ENCODE peak calls at places on chromosomes 3 and 15, in seven cellular contexts. J, E, T, Z, F, C and W are unnamed samples.

GRCh38 chr3:59425942-59426341 is 376.1 kb upstream of the CFAP20DC start:
- DNase-seq in J (peak), E (no peak), T (no peak), Z (no peak), F (no peak), C (no peak), W (no peak)

GRCh38 chr3:194808709-194809108 is 123.0 kb downstream of the FAM43A start:
- DNase-seq in J (no peak), E (no peak), T (no peak), Z (no peak), F (no peak), C (no peak), W (peak)

GRCh38 chr3:194327414-194328079 is 23.6 kb downstream of the CPN2 start:
- DNase-seq in J (no peak), E (no peak), T (no peak), Z (no peak), F (no peak), C (no peak), W (no peak)

GRCh38 chr15:43370310-43370974 is 401 bp downstream of the ZSCAN29 start:
- DNase-seq in J (no peak), E (peak), T (peak), Z (peak), F (peak), C (no peak), W (peak)

GRCh38 chr15:66188464-66188863 is 65.1 kb downstream of the MEGF11 start:
- DNase-seq in J (no peak), E (no peak), T (no peak), Z (no peak), F (no peak), C (no peak), W (no peak)

GRCh38 chr3:43707998-43708397 is 17.3 kb downstream of the ABHD5 start:
- DNase-seq in J (no peak), E (no peak), T (peak), Z (no peak), F (no peak), C (no peak), W (peak)

GRCh38 chr3:88005066-88005465 is 53.7 kb downstream of the CGGBP1 start:
- DNase-seq in J (peak), E (no peak), T (peak), Z (peak), F (no peak), C (no peak), W (peak)

GRCh38 chr15:60928210-60928609 is 300.9 kb downstream of the RORA start:
- DNase-seq in J (no peak), E (no peak), T (no peak), Z (no peak), F (no peak), C (no peak), W (no peak)

GRCh38 chr3:37683321-37683720 is 178.4 kb upstream of the CTDSPL start:
- DNase-seq in J (no peak), E (no peak), T (no peak), Z (no peak), F (no peak), C (no peak), W (no peak)

GRCh38 chr3:24156466-24156865 is 211.4 kb downstream of the NR1D2 start:
- DNase-seq in J (no peak), E (no peak), T (peak), Z (peak), F (no peak), C (no peak), W (peak)

GRCh38 chr3:28114893-28115292 is 126.5 kb upstream of the CMC1 start:
- DNase-seq in J (no peak), E (no peak), T (no peak), Z (no peak), F (no peak), C (no peak), W (no peak)

GRCh38 chr3:86175593-86175992 is 815.4 kb downstream of the VGLL3 start:
- DNase-seq in J (no peak), E (no peak), T (no peak), Z (no peak), F (no peak), C (no peak), W (no peak)

GRCh38 chr15:62138124-62138523 is 27.0 kb downstream of the C2CD4B start:
- DNase-seq in J (no peak), E (no peak), T (no peak), Z (no peak), F (no peak), C (no peak), W (peak)

GRCh38 chr15:71600237-71600636 is 210.1 kb upstream of the NR2E3 start:
- DNase-seq in J (no peak), E (no peak), T (no peak), Z (no peak), F (no peak), C (no peak), W (no peak)

GRCh38 chr3:146164951-146165350 is 4.0 kb upstream of the PLOD2 start:
- DNase-seq in J (no peak), E (no peak), T (no peak), Z (no peak), F (no peak), C (no peak), W (no peak)

GRCh38 chr15:38163651-38164050 is 89.0 kb upstream of the SPRED1 start:
- DNase-seq in J (no peak), E (no peak), T (no peak), Z (no peak), F (no peak), C (no peak), W (no peak)

GRCh38 chr3:73203633-73204032 is 142.2 kb downstream of the EBLN2 start:
- DNase-seq in J (no peak), E (no peak), T (no peak), Z (no peak), F (no peak), C (no peak), W (no peak)

GRCh38 chr15:48800811-48801460 is 9.9 kb downstream of the CEP152 start:
- DNase-seq in J (peak), E (no peak), T (peak), Z (peak), F (no peak), C (no peak), W (peak)

GRCh38 chr3:6608843-6609242 is 252.1 kb upstream of the GRM7 start:
- DNase-seq in J (no peak), E (no peak), T (no peak), Z (peak), F (no peak), C (no peak), W (no peak)

GRCh38 chr3:13818919-13819318 is 61.0 kb downstream of the WNT7A start:
- DNase-seq in J (no peak), E (no peak), T (no peak), Z (peak), F (no peak), C (no peak), W (no peak)

GRCh38 chr15:40603935-40604334 is 9.9 kb downstream of the KNL1 start:
- DNase-seq in J (no peak), E (no peak), T (no peak), Z (no peak), F (no peak), C (no peak), W (no peak)

GRCh38 chr15:101449471-101450425 is 39.8 kb downstream of the PCSK6 start:
- DNase-seq in J (no peak), E (peak), T (no peak), Z (no peak), F (no peak), C (no peak), W (no peak)

GRCh38 chr15:27776501-27776900 is 322.6 kb downstream of the OCA2 start:
- DNase-seq in J (no peak), E (no peak), T (no peak), Z (no peak), F (no peak), C (no peak), W (no peak)

GRCh38 chr15:92079047-92079446 is 225.5 kb downstream of the SLCO3A1 start:
- DNase-seq in J (no peak), E (no peak), T (peak), Z (peak), F (no peak), C (no peak), W (peak)

GRCh38 chr3:72347819-72348319 is 500.4 kb downstream of the SHQ1 start:
- DNase-seq in J (no peak), E (peak), T (peak), Z (no peak), F (peak), C (no peak), W (no peak)

GRCh38 chr3:168989396-168989795 is 674.1 kb downstream of the MECOM start:
- DNase-seq in J (no peak), E (no peak), T (no peak), Z (no peak), F (no peak), C (no peak), W (peak)

GRCh38 chr15:84658080-84658787 is at the start of gene NMB:
- DNase-seq in J (peak), E (peak), T (peak), Z (no peak), F (peak), C (peak), W (peak)

GRCh38 chr3:85670626-85671025 is 711.8 kb downstream of the CADM2 start:
- DNase-seq in J (no peak), E (no peak), T (no peak), Z (no peak), F (no peak), C (no peak), W (no peak)

GRCh38 chr15:58285212-58285920 is 146.4 kb upstream of the LIPC start:
- DNase-seq in J (no peak), E (no peak), T (no peak), Z (no peak), F (no peak), C (no peak), W (no peak)

GRCh38 chr3:56923546-56924224 is 121.9 kb upstream of the ARHGEF3 start:
- DNase-seq in J (no peak), E (no peak), T (no peak), Z (peak), F (no peak), C (no peak), W (peak)

GRCh38 chr3:159356606-159357005 is 554.8 kb downstream of the MFSD1 start:
- DNase-seq in J (no peak), E (no peak), T (no peak), Z (no peak), F (no peak), C (no peak), W (no peak)

GRCh38 chr15:57607570-57608000 is 15.9 kb downstream of the MYZAP start:
- DNase-seq in J (no peak), E (peak), T (peak), Z (no peak), F (peak), C (no peak), W (peak)

GRCh38 chr3:196837819-196838420 is 29.8 kb upstream of the SENP5 start:
- DNase-seq in J (peak), E (no peak), T (peak), Z (peak), F (peak), C (peak), W (peak)

GRCh38 chr15:42929449-42929848 is 8.9 kb upstream of the TTBK2 start:
- DNase-seq in J (no peak), E (no peak), T (no peak), Z (no peak), F (no peak), C (no peak), W (no peak)

GRCh38 chr3:104909188-104909587 is 457.5 kb upstream of the ALCAM start:
- DNase-seq in J (no peak), E (no peak), T (no peak), Z (no peak), F (no peak), C (no peak), W (peak)

GRCh38 chr15:81000144-81000625 is 538 bp upstream of the TLNRD1 start:
- DNase-seq in J (no peak), E (no peak), T (peak), Z (peak), F (no peak), C (no peak), W (no peak)

GRCh38 chr15:81001180-81002003 is 669 bp downstream of the TLNRD1 start:
- DNase-seq in J (peak), E (no peak), T (peak), Z (peak), F (peak), C (peak), W (peak)

GRCh38 chr15:81000626-81001179 is at the start of gene TLNRD1:
- DNase-seq in J (peak), E (peak), T (peak), Z (peak), F (peak), C (peak), W (peak)

GRCh38 chr15:80998252-80998651 is 2.5 kb upstream of the TLNRD1 start:
- DNase-seq in J (no peak), E (no peak), T (no peak), Z (peak), F (no peak), C (no peak), W (no peak)

GRCh38 chr15:80999623-81000036 is 1.1 kb upstream of the TLNRD1 start:
- DNase-seq in J (peak), E (no peak), T (peak), Z (peak), F (no peak), C (no peak), W (no peak)
- H3K4me3 ChIP-seq in J (peak), E (peak), T (peak), Z (peak), F (peak), C (peak), W (peak)

GRCh38 chr3:50242371-50242770 is 6.4 kb downstream of the GNAI2 start:
- DNase-seq in J (no peak), E (no peak), T (no peak), Z (no peak), F (no peak), C (no peak), W (no peak)
- H3K4me3 ChIP-seq in J (no peak), E (peak), T (no peak), Z (no peak), F (no peak), C (no peak), W (no peak)

GRCh38 chr3:49454457-49454856 is 15.6 kb upstream of the DAG1 start:
- DNase-seq in J (no peak), E (no peak), T (no peak), Z (peak), F (no peak), C (no peak), W (no peak)

GRCh38 chr3:49454898-49455681 is 15.0 kb upstream of the DAG1 start:
- DNase-seq in J (no peak), E (no peak), T (no peak), Z (no peak), F (peak), C (no peak), W (no peak)

GRCh38 chr3:49453621-49454315 is 16.3 kb upstream of the DAG1 start:
- DNase-seq in J (no peak), E (no peak), T (no peak), Z (no peak), F (no peak), C (no peak), W (no peak)

GRCh38 chr3:49460188-49460885 is 9.7 kb upstream of the DAG1 start:
- DNase-seq in J (no peak), E (no peak), T (no peak), Z (no peak), F (no peak), C (no peak), W (no peak)

GRCh38 chr3:49456417-49456816 is 13.7 kb upstream of the DAG1 start:
- DNase-seq in J (no peak), E (no peak), T (no peak), Z (no peak), F (no peak), C (no peak), W (no peak)
- H3K4me3 ChIP-seq in J (no peak), E (no peak), T (no peak), Z (no peak), F (no peak), C (no peak), W (no peak)

GRCh38 chr3:143751643-143752178 is 96.6 kb downstream of the SLC9A9 start:
- DNase-seq in J (no peak), E (no peak), T (no peak), Z (no peak), F (no peak), C (no peak), W (no peak)
- H3K4me3 ChIP-seq in J (no peak), E (no peak), T (no peak), Z (no peak), F (no peak), C (peak), W (no peak)

DNA sequence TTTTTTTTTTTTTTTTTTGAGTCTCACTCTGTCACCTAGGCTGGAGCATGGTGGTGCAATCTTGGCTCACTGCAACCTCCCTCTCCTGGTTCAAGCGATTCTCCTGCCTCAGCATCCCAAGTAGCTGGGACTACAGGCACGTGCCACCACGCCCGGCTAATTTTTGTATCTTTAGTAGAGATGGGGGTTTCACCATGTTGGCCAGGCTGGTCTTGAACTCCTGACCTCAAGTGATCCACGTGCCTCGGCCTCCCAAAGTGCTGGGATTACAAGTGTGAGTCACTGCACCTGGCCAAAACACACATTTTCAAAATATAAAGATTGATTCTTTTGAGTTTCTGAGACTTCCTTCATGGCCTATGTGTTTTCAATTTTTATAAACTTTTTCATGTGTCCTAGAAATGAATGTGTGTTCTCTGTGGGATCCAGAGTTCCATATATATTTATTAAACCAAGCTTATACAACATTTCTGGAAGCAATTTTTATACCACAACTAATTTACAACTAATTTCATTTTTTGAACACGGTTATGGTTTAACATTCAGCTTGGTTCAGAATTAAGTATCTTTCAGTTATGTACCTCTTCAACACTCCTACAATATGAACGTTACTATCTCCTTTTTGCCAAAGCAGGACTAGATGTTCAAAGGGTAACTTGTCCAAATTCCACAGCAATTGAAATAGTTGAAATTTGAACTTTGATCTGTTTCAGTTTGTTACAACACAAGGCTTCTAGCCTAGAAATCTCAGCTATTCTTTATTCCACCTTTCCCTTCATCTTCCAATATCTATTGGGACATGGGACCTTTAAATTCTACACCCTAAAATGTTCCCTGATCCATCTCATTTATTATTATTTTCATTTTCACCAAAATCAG is 1.5 kb downstream of the ACAD11 start:
- DNase-seq in J (no peak), E (no peak), T (no peak), Z (no peak), F (no peak), C (no peak), W (no peak)
- H3K4me3 ChIP-seq in J (no peak), E (peak), T (no peak), Z (no peak), F (peak), C (no peak), W (peak)

DNA sequence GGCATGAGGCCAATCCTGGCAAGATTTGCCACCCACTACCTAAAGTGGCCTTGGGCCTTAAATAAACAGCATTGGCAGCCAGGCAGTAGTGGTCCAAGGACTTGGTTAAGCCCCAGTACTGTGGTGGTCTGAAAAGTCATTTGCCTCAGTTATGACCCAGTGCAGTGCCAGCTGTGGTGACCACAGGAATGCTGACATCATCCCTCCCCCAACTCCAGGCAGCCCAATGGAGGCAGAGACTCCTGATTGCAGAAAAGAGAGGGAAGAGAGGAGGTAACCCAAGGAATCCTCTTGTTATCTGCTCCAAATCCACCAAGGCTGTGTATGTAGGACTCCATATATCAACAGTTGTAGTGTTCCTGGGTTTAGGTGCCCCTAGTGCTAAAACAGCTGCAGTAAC is 883.6 kb downstream of the SQOR start:
- DNase-seq in J (no peak), E (no peak), T (no peak), Z (no peak), F (no peak), C (no peak), W (no peak)
- H3K4me3 ChIP-seq in J (no peak), E (no peak), T (no peak), Z (no peak), F (no peak), C (no peak), W (no peak)

DNA sequence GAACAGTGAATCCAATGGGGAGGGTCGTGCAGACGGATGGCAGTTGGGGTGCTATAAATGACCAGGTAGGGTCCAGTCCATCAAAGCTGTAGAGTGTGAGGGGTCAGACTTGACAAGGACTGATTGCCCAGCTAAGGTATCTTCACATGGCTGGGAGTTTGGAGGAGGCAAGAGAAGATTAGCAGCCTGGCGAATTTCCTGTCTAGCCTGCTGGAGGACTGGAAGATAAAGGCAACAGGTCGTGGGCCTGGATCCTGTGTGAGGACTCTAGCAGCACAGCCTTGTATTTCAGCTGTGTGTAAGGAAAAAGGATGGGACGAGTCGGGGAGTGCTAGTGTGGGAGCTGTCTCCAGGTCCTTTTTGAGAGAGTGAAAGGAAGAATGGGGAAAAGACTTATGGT is 17.6 kb downstream of the CCR5AS start:
- DNase-seq in J (no peak), E (peak), T (no peak), Z (no peak), F (no peak), C (no peak), W (no peak)
- H3K4me3 ChIP-seq in J (no peak), E (no peak), T (no peak), Z (no peak), F (no peak), C (no peak), W (no peak)

DNA sequence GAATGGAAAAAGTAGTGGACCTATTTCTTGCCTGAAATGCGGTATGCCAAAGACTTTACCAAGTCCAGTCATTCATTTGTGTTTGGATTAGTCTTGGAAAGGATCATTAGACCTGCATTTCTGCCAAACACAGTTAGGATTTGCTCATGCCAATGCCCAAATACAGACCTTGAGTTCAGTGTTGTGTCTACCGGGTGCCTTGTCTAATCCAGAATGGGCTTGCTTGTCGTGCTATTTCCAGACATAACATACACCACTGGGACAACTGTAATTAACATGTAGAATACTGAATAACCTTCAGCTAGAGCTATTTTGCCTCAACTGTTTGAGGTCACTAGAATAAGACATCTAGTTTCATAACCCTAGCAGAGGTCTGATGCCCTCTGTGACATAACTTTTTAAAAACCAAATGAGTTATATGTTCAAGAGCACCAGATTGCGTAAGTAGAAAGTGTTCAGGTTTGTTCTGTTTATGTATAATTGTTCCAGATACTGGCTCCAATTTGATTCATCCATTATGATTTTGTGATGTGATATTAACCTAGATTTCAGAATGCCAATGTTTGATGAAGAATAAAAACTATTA is 145.3 kb upstream of the DPH6 start:
- DNase-seq in J (no peak), E (no peak), T (no peak), Z (no peak), F (no peak), C (no peak), W (no peak)
- H3K4me3 ChIP-seq in J (no peak), E (peak), T (no peak), Z (no peak), F (no peak), C (no peak), W (no peak)